ENCODE peak calls at places on chromosomes 16 and 17, in ten cellular contexts. L, E, J, M, H, S, T, O, V and B are unnamed samples.

GRCh38 chr16:77807-78443 is at the start of gene MPG:
- DNase-seq in L (peak), E (peak), J (peak), M (peak), H (peak), S (no peak), T (peak), O (peak), V (peak), B (peak)

GRCh38 chr16:732936-733335 is 6.0 kb downstream of the HAGHL start:
- DNase-seq in L (no peak), E (no peak), J (no peak), M (no peak), H (no peak), S (no peak), T (no peak), O (peak), V (no peak), B (peak)

GRCh38 chr16:85921026-85921425 is 22.1 kb downstream of the IRF8 start:
- DNase-seq in L (no peak), E (no peak), J (no peak), M (no peak), H (no peak), S (no peak), T (no peak), O (no peak), V (no peak), B (no peak)

GRCh38 chr17:48514483-48514876 is 16.3 kb downstream of the HOXB1 start:
- DNase-seq in L (no peak), E (no peak), J (no peak), M (no peak), H (no peak), S (no peak), T (no peak), O (no peak), V (no peak), B (no peak)

GRCh38 chr17:74467221-74467951 is 952 bp downstream of the CD300A start:
- DNase-seq in L (no peak), E (no peak), J (no peak), M (no peak), H (no peak), S (no peak), T (peak), O (no peak), V (peak), B (no peak)

GRCh38 chr17:39781028-39781800 is 43.5 kb downstream of the GRB7 start:
- DNase-seq in L (no peak), E (no peak), J (no peak), M (no peak), H (no peak), S (no peak), T (no peak), O (no peak), V (no peak), B (no peak)

GRCh38 chr17:34226011-34226410 is 29.1 kb upstream of the CCL2 start:
- DNase-seq in L (peak), E (no peak), J (no peak), M (no peak), H (no peak), S (no peak), T (no peak), O (peak), V (no peak), B (no peak)

GRCh38 chr16:88456356-88457292 is 3.5 kb downstream of the ZFPM1 start:
- DNase-seq in L (no peak), E (no peak), J (no peak), M (no peak), H (no peak), S (no peak), T (no peak), O (no peak), V (no peak), B (peak)

GRCh38 chr17:61394630-61395408 is 4.8 kb upstream of the TBX2 start:
- DNase-seq in L (no peak), E (no peak), J (no peak), M (no peak), H (no peak), S (no peak), T (no peak), O (peak), V (no peak), B (no peak)

GRCh38 chr16:97822-98221 is 19.8 kb downstream of the MPG start:
- DNase-seq in L (no peak), E (no peak), J (no peak), M (no peak), H (no peak), S (no peak), T (no peak), O (peak), V (no peak), B (no peak)

GRCh38 chr16:88747588-88748301 is 37.3 kb downstream of the PIEZO1 start:
- DNase-seq in L (no peak), E (no peak), J (peak), M (no peak), H (no peak), S (no peak), T (no peak), O (peak), V (peak), B (peak)

GRCh38 chr17:80527016-80527645 is 17.5 kb upstream of the RPTOR start:
- DNase-seq in L (peak), E (no peak), J (no peak), M (no peak), H (no peak), S (no peak), T (no peak), O (peak), V (no peak), B (no peak)

GRCh38 chr17:57708401-57708800 is 36.7 kb downstream of the CCDC182 start:
- DNase-seq in L (no peak), E (peak), J (no peak), M (no peak), H (no peak), S (no peak), T (no peak), O (peak), V (no peak), B (no peak)

GRCh38 chr17:10226930-10227695 is 28.7 kb upstream of the GAS7 start:
- DNase-seq in L (no peak), E (peak), J (peak), M (peak), H (no peak), S (no peak), T (peak), O (peak), V (peak), B (peak)
- TF ChIP-seq CTCF in L (peak), E (peak), J (peak), M (no peak), H (peak), S (peak), T (peak), O (peak), V (peak), B (peak)

GRCh38 chr16:84650062-84650991 is 2.0 kb downstream of the KLHL36 start:
- DNase-seq in L (peak), E (no peak), J (no peak), M (no peak), H (no peak), S (peak), T (no peak), O (peak), V (no peak), B (no peak)

GRCh38 chr16:84643677-84644076 is 4.6 kb upstream of the KLHL36 start:
- DNase-seq in L (peak), E (no peak), J (peak), M (no peak), H (no peak), S (no peak), T (no peak), O (peak), V (no peak), B (no peak)

GRCh38 chr16:84648595-84649510 is 542 bp downstream of the KLHL36 start:
- DNase-seq in L (no peak), E (peak), J (peak), M (no peak), H (no peak), S (no peak), T (peak), O (peak), V (peak), B (peak)

GRCh38 chr16:84649511-84649861 is 1.2 kb downstream of the KLHL36 start:
- DNase-seq in L (no peak), E (no peak), J (no peak), M (no peak), H (no peak), S (no peak), T (no peak), O (no peak), V (no peak), B (no peak)

DNA sequence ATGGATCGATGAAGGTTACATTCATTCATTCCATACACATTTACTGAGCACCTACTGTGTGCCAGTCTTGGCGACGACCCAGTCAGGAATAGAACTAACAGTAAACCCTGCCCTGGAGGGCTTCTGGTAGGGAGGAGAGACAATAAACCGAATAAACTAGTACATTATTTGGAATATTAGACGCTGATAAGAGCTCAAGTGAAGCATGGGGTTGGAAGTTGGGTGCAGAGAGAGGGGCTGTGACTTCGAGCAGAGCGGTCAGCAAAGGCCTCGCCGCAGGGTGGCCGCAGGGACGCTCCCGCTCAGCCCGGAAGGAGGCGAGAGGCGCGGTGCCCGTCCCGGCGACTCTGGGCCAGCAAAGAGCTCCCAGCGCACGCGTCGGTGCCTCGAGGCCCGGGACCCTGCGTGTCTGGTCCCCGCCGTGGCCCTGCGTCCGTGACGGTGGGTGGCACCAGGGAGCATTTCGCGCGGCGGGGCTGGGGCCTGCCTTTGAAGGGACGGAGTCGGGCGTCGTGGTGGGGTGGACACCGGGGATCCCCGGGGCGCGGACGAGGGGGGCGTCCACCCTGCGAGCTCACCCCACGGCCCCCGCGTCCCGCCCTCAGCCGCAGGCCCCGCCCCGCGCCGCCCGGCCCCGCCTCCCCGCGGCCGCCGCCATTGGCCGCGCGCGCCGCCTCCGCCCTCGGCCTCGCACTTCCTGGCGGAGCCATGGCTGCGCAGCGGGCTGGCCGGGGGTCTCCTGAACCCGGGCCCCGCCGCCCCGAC is at the start of gene KLHL36:
- DNase-seq in L (peak), E (peak), J (peak), M (no peak), H (no peak), S (no peak), T (peak), O (peak), V (peak), B (peak)
- TF ChIP-seq CTCF in L (no peak), E (no peak), J (no peak), M (no peak), H (no peak), S (no peak), T (peak), O (peak), V (no peak), B (no peak)

DNA sequence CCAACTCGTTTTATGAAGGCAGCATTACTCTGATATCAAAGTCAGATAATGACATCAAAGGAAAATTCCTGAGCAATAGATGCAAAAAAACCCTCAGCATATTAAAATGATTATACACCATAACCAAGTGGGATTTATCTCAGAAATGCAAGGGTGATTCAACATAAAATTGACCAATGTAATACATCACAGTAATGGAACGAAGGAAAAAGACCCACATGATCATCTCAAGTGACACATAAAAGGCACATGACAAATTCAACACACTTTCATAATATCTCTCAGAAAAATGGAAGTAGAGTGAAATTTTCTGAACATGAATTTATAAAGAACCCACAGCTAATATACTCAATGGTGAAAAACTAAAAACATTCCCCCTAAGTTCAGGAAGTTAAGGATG is 118.8 kb downstream of the ITFG1 start:
- DNase-seq in L (no peak), E (no peak), J (no peak), M (no peak), H (no peak), S (no peak), T (no peak), O (peak), V (no peak), B (no peak)
- TF ChIP-seq CTCF in L (no peak), E (no peak), J (no peak), M (no peak), H (no peak), S (no peak), T (no peak), O (no peak), V (no peak), B (no peak)

GRCh38 chr16:23232806-23233205 is 50.3 kb downstream of the SCNN1G start:
- DNase-seq in L (no peak), E (no peak), J (no peak), M (no peak), H (no peak), S (no peak), T (no peak), O (no peak), V (no peak), B (no peak)

GRCh38 chr16:23240994-23241393 is 58.4 kb downstream of the SCNN1G start:
- DNase-seq in L (no peak), E (no peak), J (no peak), M (no peak), H (no peak), S (no peak), T (no peak), O (no peak), V (no peak), B (no peak)

GRCh38 chr16:23235176-23235575 is 52.6 kb downstream of the SCNN1G start:
- DNase-seq in L (no peak), E (no peak), J (no peak), M (no peak), H (no peak), S (no peak), T (no peak), O (no peak), V (no peak), B (no peak)

DNA sequence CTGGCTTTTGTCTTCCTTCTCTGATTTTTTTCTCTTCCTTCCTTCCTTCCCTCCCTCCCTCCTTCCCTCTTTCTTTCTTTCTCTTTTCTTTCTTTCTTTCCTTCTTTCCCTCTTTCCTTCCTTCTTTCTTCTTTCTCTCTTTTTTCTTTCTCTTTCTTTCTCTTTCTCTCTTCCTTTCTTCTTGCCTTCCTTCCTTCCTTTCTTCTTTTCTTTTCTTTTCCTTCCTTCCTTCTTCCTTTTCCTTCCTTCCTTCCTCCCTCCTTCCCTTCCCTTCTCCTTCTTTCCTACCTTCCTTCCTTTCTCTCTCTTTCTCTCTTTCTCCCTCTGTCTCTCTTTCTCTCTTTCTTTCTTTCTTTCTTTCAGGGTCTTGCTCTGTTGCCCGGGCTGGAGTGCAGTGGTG is 54.4 kb downstream of the SCNN1G start:
- DNase-seq in L (no peak), E (no peak), J (no peak), M (no peak), H (no peak), S (no peak), T (no peak), O (no peak), V (no peak), B (no peak)
- TF ChIP-seq CTCF in L (no peak), E (no peak), J (no peak), M (no peak), H (no peak), S (no peak), T (no peak), O (no peak), V (no peak), B (no peak)

DNA sequence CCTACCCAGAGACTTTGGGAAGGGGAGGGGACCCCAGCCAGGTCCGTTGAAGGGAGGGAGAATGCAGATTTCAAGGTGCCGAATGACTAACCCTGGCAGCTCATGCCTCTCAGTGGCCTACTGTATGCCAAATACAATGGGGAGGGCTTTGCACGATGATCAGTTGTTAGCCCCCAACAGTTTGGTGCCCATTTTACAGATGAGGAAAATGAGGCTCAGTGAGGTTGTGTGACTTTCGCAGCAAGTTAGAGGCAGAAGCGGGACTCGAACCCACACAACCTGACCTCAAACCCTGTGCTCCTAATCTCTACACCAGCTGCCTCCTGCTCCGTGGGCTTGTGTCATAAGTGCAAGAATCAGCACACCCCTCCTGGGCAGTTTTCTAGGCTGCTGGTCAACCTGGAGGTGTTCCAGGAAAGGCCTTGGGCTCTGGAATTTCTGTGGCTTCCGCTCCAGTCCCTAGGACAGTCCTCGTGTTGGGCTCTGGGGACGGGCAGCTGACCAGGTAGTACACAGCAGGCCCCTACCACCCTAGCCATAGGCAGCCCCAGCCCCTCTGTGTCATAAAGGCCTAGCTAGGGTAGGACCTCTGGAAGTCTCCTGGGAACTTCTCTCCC is 11.9 kb upstream of the NAGPA start:
- DNase-seq in L (no peak), E (no peak), J (no peak), M (no peak), H (no peak), S (no peak), T (no peak), O (no peak), V (no peak), B (no peak)
- TF ChIP-seq CTCF in L (no peak), E (no peak), J (no peak), M (no peak), H (no peak), S (no peak), T (no peak), O (no peak), V (no peak), B (no peak)

GRCh38 chr17:50598487-50598886 is 36.2 kb upstream of the ABCC3 start:
- DNase-seq in L (no peak), E (no peak), J (no peak), M (no peak), H (no peak), S (no peak), T (no peak), O (no peak), V (no peak), B (no peak)

GRCh38 chr17:50596191-50597037 is 35.9 kb downstream of the CACNA1G start:
- DNase-seq in L (no peak), E (peak), J (no peak), M (no peak), H (no peak), S (no peak), T (no peak), O (no peak), V (no peak), B (no peak)

GRCh38 chr17:50601789-50602375 is 32.8 kb upstream of the ABCC3 start:
- DNase-seq in L (no peak), E (no peak), J (no peak), M (no peak), H (no peak), S (no peak), T (no peak), O (no peak), V (no peak), B (no peak)

GRCh38 chr17:50602514-50603235 is 32.0 kb upstream of the ABCC3 start:
- DNase-seq in L (no peak), E (no peak), J (no peak), M (no peak), H (no peak), S (no peak), T (no peak), O (no peak), V (no peak), B (no peak)

DNA sequence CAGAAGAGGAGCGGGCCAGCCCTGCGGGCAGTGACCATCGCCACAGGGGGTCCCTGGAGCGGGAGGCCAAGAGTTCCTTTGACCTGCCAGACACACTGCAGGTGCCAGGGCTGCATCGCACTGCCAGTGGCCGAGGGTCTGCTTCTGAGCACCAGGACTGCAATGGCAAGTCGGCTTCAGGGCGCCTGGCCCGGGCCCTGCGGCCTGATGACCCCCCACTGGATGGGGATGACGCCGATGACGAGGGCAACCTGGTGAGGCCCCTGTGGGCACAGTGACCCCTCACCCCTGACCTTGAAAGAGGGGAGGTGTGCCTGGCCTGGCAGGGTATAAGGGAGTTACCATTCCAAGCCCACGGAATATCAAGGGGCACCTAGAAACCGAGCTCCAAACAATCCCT is 35.1 kb upstream of the ABCC3 start:
- DNase-seq in L (no peak), E (no peak), J (no peak), M (no peak), H (no peak), S (no peak), T (no peak), O (no peak), V (no peak), B (no peak)
- TF ChIP-seq CTCF in L (no peak), E (no peak), J (no peak), M (no peak), H (no peak), S (no peak), T (no peak), O (no peak), V (no peak), B (no peak)

GRCh38 chr16:48901712-48902374 is 291.9 kb upstream of the N4BP1 start:
- DNase-seq in L (no peak), E (peak), J (no peak), M (no peak), H (peak), S (no peak), T (no peak), O (peak), V (no peak), B (no peak)
- TF ChIP-seq CTCF in L (peak), E (peak), J (peak), M (no peak), H (no peak), S (peak), T (peak), O (peak), V (no peak), B (no peak)